ENCODE peak calls at places on chromosomes 1 and 21, in five cellular contexts. One of them, this sample, is unnamed.

GRCh38 chr1:235783148-235783776 is 83.4 kb downstream of the LYST start:
- DNase-seq in IMR-90: peak; percentile 73
- DNase-seq in A549: peak; percentile 15
- DNase-seq in K562: peak; percentile 34
- DNase-seq in HepG2: peak; percentile 43
- DNase-seq in this sample: peak; percentile 26

GRCh38 chr1:78441921-78442320 is 48.9 kb upstream of the PTGFR start:
- DNase-seq in IMR-90: peak; percentile 27
- DNase-seq in A549: no peak
- DNase-seq in K562: no peak
- DNase-seq in HepG2: no peak
- DNase-seq in this sample: no peak

GRCh38 chr1:40411294-40411693 is 37.8 kb downstream of the SMAP2 start:
- DNase-seq in IMR-90: no peak
- DNase-seq in A549: no peak
- DNase-seq in K562: no peak
- DNase-seq in HepG2: no peak
- DNase-seq in this sample: no peak

GRCh38 chr1:51331206-51332100 is 1.1 kb upstream of the TTC39A start:
- DNase-seq in IMR-90: peak; percentile 62
- DNase-seq in A549: peak; percentile 62
- DNase-seq in K562: peak; percentile 92
- DNase-seq in HepG2: peak; percentile 62
- DNase-seq in this sample: peak; percentile 55

GRCh38 chr1:15578921-15579682 is 5.7 kb downstream of the AGMAT start:
- DNase-seq in IMR-90: no peak
- DNase-seq in A549: no peak
- DNase-seq in K562: no peak
- DNase-seq in HepG2: no peak
- DNase-seq in this sample: no peak

GRCh38 chr1:15994590-15995351 is 9.3 kb upstream of the SRARP start:
- DNase-seq in IMR-90: peak; percentile 56
- DNase-seq in A549: peak; percentile 64
- DNase-seq in K562: peak; percentile 77
- DNase-seq in HepG2: peak; percentile 56
- DNase-seq in this sample: peak; percentile 60

GRCh38 chr1:24391882-24392603 is 21.5 kb downstream of the STPG1 start:
- DNase-seq in IMR-90: peak; percentile 51
- DNase-seq in A549: peak; percentile 59
- DNase-seq in K562: peak; percentile 71
- DNase-seq in HepG2: peak; percentile 47
- DNase-seq in this sample: no peak

GRCh38 chr1:24341260-24341659 is 22.1 kb downstream of the GRHL3 start:
- DNase-seq in IMR-90: no peak
- DNase-seq in A549: no peak
- DNase-seq in K562: no peak
- DNase-seq in HepG2: no peak
- DNase-seq in this sample: no peak

GRCh38 chr1:54362881-54363340 is 43.3 kb downstream of the SSBP3 start:
- DNase-seq in IMR-90: peak; percentile 33
- DNase-seq in A549: no peak
- DNase-seq in K562: peak; percentile 33
- DNase-seq in HepG2: no peak
- DNase-seq in this sample: no peak

GRCh38 chr1:175297291-175297690 is 104.7 kb upstream of the KIAA0040 start:
- DNase-seq in IMR-90: no peak
- DNase-seq in A549: no peak
- DNase-seq in K562: no peak
- DNase-seq in HepG2: no peak
- DNase-seq in this sample: no peak

DNA sequence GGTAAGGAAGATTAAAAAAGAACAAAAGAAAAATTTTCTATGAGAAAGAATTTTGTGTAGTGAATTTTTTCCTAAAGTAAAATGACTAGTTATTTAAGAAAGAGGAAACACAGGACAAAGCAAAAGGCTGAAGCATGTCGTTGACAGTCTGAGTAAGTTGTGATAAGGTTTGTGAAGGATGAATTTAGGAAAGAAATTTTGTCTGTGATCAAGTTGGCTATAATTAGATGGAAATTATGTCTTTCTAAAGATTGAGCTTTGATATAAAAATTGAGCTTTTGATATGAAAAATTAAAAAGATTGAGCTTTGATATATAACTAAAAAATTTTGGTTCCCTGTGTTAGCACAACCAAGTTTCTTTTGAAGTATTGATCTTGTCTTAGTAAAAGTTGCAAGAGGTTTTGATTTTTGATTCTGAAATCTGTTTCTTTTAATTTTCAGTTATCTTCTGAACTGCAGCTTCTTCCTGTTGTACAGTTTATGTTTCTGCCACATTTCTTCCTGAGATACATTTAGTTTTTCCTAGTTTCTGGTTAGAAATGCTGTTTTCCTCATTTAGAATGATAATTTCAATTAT is 101.7 kb upstream of the KIAA0040 start:
- DNase-seq in IMR-90: no peak
- DNase-seq in A549: no peak
- DNase-seq in K562: no peak
- DNase-seq in HepG2: no peak
- DNase-seq in this sample: no peak
- TF ChIP-seq CEBPB in IMR-90: no peak
- TF ChIP-seq CEBPB in A549: no peak
- TF ChIP-seq CEBPB in K562: no peak
- TF ChIP-seq CEBPB in HepG2: no peak
- TF ChIP-seq CEBPB in this sample: no peak

DNA sequence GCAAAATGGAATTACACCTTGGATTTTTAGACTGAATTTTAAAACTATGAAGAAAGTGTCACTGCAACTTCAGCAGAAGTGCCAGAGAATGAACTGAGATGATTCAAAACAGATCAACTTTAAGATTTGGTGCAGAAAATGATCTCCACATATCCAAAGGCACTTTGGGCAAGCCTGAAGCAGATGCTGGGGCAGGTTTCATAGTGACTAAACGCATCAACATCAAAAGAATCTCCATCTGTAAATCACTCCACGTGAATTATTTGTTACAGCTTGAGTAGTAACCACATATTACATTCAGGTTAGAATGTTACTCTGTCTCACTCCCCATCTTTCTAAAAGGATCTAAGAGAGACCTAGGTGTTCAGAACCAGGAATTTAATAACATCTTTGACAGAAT is 329.0 kb upstream of the ESRRG start:
- DNase-seq in IMR-90: peak; percentile 6
- DNase-seq in A549: no peak
- DNase-seq in K562: no peak
- DNase-seq in HepG2: no peak
- DNase-seq in this sample: no peak
- TF ChIP-seq CEBPB in IMR-90: no peak
- TF ChIP-seq CEBPB in A549: no peak
- TF ChIP-seq CEBPB in K562: no peak
- TF ChIP-seq CEBPB in HepG2: no peak
- TF ChIP-seq CEBPB in this sample: no peak

DNA sequence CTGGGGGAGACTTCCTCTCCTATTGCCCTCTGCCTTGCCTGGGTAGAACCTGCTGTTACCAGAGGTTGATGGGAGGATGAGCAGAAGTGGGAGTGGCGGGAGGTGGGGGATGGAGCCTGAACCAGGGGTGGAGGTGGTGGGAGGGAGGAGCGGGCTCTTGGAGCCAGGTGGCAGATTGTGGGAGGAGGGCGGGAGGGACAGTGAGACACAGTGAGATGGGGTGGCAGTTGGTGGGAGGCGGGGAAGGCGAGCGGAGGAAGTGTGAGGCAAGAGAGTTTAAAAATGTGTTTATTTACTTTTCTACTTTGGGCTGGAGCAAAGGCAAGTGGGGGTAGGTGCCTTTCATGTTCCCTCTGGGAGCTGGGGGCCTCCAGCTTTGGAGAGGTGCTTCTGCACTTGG is 87.2 kb downstream of the KCNJ6 start:
- DNase-seq in IMR-90: no peak
- DNase-seq in A549: no peak
- DNase-seq in K562: no peak
- DNase-seq in HepG2: no peak
- DNase-seq in this sample: no peak
- TF ChIP-seq CEBPB in IMR-90: no peak
- TF ChIP-seq CEBPB in A549: no peak
- TF ChIP-seq CEBPB in K562: no peak
- TF ChIP-seq CEBPB in HepG2: no peak
- TF ChIP-seq CEBPB in this sample: no peak

GRCh38 chr1:154955718-154956513 is at the start of gene PBXIP1:
- DNase-seq in IMR-90: peak; percentile 87
- DNase-seq in A549: peak; percentile 99
- DNase-seq in K562: peak; percentile 92
- DNase-seq in HepG2: peak; percentile 94
- DNase-seq in this sample: peak; percentile 80
- TF ChIP-seq CEBPB in IMR-90: no peak
- TF ChIP-seq CEBPB in A549: no peak
- TF ChIP-seq CEBPB in K562: no peak
- TF ChIP-seq CEBPB in HepG2: no peak
- TF ChIP-seq CEBPB in this sample: no peak

This sample was measured in HCT116.